ENCODE peak calls at places on chromosomes 3 and 15, in five cellular contexts. Q is transverse colon, M is H1, N is SK-N-SH, P is sigmoid colon. I is an unnamed sample.
A peak's percentile ranks its signal among the peaks of the same experiment; 100 is the strongest.

GRCh38 chr3:132595036-132595435 is 2.0 kb upstream of the ACKR4 start:
- DNase-seq in Q (no peak), M (no peak), N (no peak), P (no peak), I (no peak)

GRCh38 chr15:96330064-96330449 is 443 bp upstream of the NR2F2 start:
- DNase-seq in Q (peak; percentile 66), M (peak; percentile 81), N (no peak), P (peak; percentile 92), I (no peak)

GRCh38 chr15:69615756-69616155 is 163.1 kb downstream of the RPLP1 start:
- DNase-seq in Q (no peak), M (no peak), N (no peak), P (no peak), I (peak; percentile 18)

GRCh38 chr3:186385856-186386602 is 24.0 kb upstream of the DGKG start:
- DNase-seq in Q (no peak), M (no peak), N (no peak), P (no peak), I (no peak)

GRCh38 chr15:81418891-81419290 is 44.9 kb upstream of the TMC3 start:
- DNase-seq in Q (no peak), M (no peak), N (no peak), P (no peak), I (no peak)

GRCh38 chr3:146834917-146835316 is 229.8 kb upstream of the PLSCR5 start:
- DNase-seq in Q (no peak), M (no peak), N (no peak), P (no peak), I (no peak)

GRCh38 chr3:121855555-121855954 is 20.5 kb downstream of the EAF2 start:
- DNase-seq in Q (no peak), M (no peak), N (no peak), P (no peak), I (no peak)

GRCh38 chr3:103976931-103977339 is 1389.8 kb upstream of the ALCAM start:
- DNase-seq in Q (no peak), M (no peak), N (no peak), P (no peak), I (no peak)

GRCh38 chr3:121619691-121620090 is 26.5 kb downstream of the FBXO40 start:
- DNase-seq in Q (no peak), M (no peak), N (peak; percentile 52), P (no peak), I (no peak)

GRCh38 chr3:99753268-99753975 is 64.2 kb upstream of the CMSS1 start:
- DNase-seq in Q (no peak), M (peak; percentile 52), N (peak; percentile 39), P (no peak), I (no peak)

GRCh38 chr3:61649381-61650170 is 88.2 kb downstream of the PTPRG start:
- DNase-seq in Q (no peak), M (no peak), N (no peak), P (no peak), I (no peak)

GRCh38 chr3:175777495-175777894 is 918.4 kb downstream of the NAALADL2 start:
- DNase-seq in Q (no peak), M (no peak), N (no peak), P (no peak), I (no peak)

GRCh38 chr15:74402873-74403589 is 30.7 kb downstream of the SEMA7A start:
- DNase-seq in Q (peak; percentile 68), M (no peak), N (no peak), P (no peak), I (no peak)

GRCh38 chr15:90557147-90557546 is 27.4 kb downstream of the CRTC3 start:
- DNase-seq in Q (no peak), M (no peak), N (peak; percentile 32), P (no peak), I (no peak)

DNA sequence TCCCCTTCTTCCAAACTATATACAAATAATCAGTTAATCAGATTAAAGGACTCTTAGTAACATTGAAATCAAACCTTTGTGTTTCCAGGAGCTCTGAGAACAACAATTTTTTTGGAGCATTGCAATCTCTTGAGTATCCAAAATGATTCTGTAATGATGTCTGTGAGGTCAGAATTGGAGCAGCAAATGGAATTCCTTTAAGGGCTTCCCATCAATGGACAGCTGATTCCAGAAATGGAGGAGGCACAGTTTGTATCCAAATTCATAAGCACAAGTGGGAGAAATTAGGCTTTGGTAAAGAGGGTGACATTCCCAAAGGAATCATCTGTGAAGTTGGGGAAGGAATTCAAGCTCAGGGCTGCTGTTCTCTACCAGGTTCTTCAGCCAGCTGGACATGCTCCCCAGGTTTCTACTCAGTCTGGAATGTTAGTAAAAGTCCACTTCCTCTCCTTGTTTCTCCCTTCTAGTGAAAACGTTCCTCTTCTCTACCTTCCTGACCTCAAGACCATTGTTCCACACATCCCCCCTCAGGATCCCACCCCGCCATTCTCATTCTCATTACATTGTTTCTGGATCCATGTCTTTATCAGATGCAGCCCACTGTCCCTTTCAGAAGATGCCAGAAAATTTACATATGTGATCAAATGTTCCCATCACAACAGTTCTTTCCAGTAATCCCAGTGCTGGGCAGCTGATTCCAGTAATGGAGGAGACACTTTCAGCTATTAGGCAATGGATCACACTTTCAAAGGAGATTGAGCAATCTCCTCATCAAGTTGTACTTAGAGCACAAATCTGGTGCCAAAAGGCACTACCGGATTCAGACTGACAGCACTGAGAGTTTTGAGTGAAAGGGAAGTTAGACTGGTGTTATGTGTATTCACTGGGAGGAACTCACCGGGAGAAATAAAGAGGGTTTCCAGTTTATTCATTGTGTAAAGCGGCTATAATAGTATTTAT is 391.3 kb upstream of the TPRG1 start:
- DNase-seq in Q (no peak), M (no peak), N (no peak), P (peak; percentile 74), I (no peak)
- TF ChIP-seq EP300 in Q (peak; percentile 84), M (no peak), N (no peak), P (peak; percentile 73), I (peak; percentile 24)

DNA sequence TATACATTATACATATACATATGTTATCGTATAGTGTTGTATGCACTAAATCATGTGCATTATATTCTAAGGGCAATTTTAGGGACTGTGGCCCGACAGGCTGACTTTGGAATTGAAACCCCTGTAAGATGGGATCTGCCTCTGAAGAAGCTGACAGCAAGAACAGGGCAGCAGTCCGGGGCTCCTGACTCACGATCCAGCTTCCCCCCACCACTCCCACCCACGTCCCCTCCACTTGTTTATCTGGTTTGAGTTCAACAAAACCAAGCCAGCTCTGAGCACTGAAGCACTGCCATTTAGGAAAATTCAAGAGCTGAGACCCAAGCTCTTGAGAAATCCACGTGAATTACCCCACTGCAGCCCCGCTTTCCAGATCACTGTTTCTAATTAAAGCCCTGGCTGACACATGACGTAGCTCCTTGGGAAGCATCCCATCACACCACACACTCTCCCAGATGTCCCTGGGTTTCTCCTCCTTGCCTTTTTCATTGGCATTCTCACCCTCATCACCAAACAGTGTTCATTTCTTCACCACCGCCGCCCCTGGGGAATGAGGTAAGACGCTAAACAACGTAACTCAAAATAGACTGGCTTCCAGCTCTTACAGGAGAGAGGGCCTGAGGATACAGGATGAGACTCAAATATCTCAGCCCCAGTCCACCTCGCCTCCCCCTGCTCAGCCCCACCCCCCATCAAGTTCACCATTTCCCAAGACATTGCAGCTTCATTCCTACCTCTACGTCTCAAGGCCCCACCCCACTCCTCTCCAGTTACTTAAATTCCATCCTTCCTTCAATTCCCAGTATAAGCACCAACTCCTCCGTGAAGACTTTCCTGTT is 95.5 kb downstream of the SRGAP3 start:
- DNase-seq in Q (no peak), M (no peak), N (no peak), P (peak; percentile 84), I (peak; percentile 91)
- TF ChIP-seq POLR2AphosphoS5 in Q (no peak), M (no peak), N (no peak), P (no peak), I (no peak)

GRCh38 chr3:13822042-13822441 is 57.8 kb downstream of the WNT7A start:
- DNase-seq in Q (no peak), M (no peak), N (no peak), P (no peak), I (no peak)

GRCh38 chr3:13823186-13823585 is 56.7 kb downstream of the WNT7A start:
- DNase-seq in Q (no peak), M (no peak), N (no peak), P (no peak), I (no peak)

GRCh38 chr3:13825317-13825590 is 54.6 kb downstream of the WNT7A start:
- DNase-seq in Q (no peak), M (no peak), N (no peak), P (no peak), I (no peak)

GRCh38 chr3:13824521-13825316 is 55.2 kb downstream of the WNT7A start:
- DNase-seq in Q (no peak), M (no peak), N (no peak), P (peak; percentile 46), I (no peak)

GRCh38 chr3:13823692-13824091 is 56.2 kb downstream of the WNT7A start:
- DNase-seq in Q (no peak), M (no peak), N (no peak), P (no peak), I (no peak)
- TF ChIP-seq EP300 in Q (no peak), M (no peak), N (no peak), P (no peak), I (no peak)

GRCh38 chr3:183253961-183254815 is 1.1 kb downstream of the B3GNT5 start:
- DNase-seq in Q (peak; percentile 45), M (peak; percentile 78), N (peak; percentile 84), P (peak; percentile 65), I (no peak)
- TF ChIP-seq POLR2AphosphoS5 in Q (no peak), M (no peak), N (no peak), P (no peak), I (no peak)

GRCh38 chr3:17398959-17399551 is 343.4 kb downstream of the TBC1D5 start:
- DNase-seq in Q (no peak), M (no peak), N (no peak), P (no peak), I (no peak)
- TF ChIP-seq EP300 in Q (no peak), M (no peak), N (no peak), P (no peak), I (no peak)

GRCh38 chr3:52532838-52533622 is 627 bp downstream of the NT5DC2 start:
- DNase-seq in Q (peak; percentile 40), M (peak; percentile 72), N (peak; percentile 60), P (peak; percentile 75), I (peak; percentile 75)

GRCh38 chr3:52533623-52534280 is at the start of gene NT5DC2:
- DNase-seq in Q (peak; percentile 80), M (peak; percentile 85), N (peak; percentile 98), P (peak; percentile 86), I (peak; percentile 74)

GRCh38 chr3:52535411-52536111 is 844 bp upstream of the UQCC5 start:
- DNase-seq in Q (no peak), M (no peak), N (no peak), P (no peak), I (no peak)

GRCh38 chr3:52536112-52536368 is 365 bp upstream of the UQCC5 start:
- DNase-seq in Q (no peak), M (no peak), N (no peak), P (no peak), I (no peak)

DNA sequence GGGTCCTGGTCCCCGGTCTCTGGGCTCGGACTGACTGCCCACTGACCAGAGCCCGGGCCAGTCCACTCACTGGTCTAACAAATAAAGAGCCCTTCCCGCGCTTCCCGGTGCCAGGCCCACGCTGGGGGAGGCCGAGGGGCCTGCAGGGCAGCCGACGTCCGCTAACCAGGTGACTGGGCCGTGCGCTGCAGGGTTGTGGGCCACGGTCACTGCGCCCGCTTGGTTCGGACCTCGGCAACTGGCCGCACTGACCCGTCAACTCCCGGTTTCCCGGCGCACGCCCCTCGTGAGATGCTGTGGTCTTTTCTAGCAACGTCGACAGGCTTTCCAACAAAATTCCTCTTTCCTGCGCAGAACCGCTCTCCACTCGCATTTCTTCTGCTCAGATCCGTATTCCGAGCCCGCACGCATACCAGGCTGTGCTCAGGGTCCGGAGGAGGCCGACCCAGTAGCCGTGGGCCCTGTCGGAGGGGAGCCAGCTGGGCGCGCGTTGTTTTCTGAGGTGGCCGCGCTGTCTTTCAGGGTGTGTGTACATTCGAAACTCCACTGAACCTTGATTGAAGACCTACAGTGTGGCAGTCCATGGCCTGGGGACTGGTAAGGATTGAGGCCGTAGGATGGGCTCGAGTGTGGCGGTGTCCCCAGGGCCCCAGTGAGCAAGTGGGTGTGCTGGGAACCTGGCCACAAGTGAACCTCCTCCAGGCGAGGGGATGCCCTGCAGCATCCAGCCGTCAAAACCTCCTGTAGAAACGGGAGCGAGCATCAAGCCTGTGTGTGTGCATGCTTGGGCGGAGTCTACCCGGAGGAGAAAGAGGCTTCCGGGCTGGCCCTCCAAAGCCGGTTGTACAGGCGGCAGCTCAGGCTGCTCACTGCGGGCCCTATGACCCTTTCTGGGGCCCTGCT is 875 bp upstream of the NT5DC2 start:
- DNase-seq in Q (no peak), M (no peak), N (peak; percentile 20), P (peak; percentile 78), I (peak; percentile 68)
- TF ChIP-seq POLR2AphosphoS5 in Q (no peak), M (no peak), N (no peak), P (no peak), I (no peak)